ENCODE peak calls at places on chromosomes 5 and 9, in six cellular contexts. V is GM12891, F is GM12878, L is K562, R is HepG2, M is H1. B is an unnamed sample.

GRCh38 chr5:179187681-179188575 is 127.8 kb downstream of the ZNF354C start:
- DNase-seq in V (no peak), F (no peak), L (no peak), R (no peak), M (no peak), B (no peak)

GRCh38 chr5:51961154-51961562 is 577.9 kb downstream of the ISL1 start:
- DNase-seq in V (no peak), F (no peak), L (no peak), R (no peak), M (no peak), B (no peak)

GRCh38 chr5:73459366-73459765 is 10.8 kb upstream of the FOXD1 start:
- DNase-seq in V (no peak), F (no peak), L (no peak), R (no peak), M (no peak), B (no peak)

GRCh38 chr9:133485531-133486260 is 6.8 kb upstream of the SLC2A6 start:
- DNase-seq in V (peak; percentile 75), F (no peak), L (no peak), R (no peak), M (no peak), B (peak; percentile 61)

GRCh38 chr5:74633710-74634109 is 6.8 kb downstream of the ENC1 start:
- DNase-seq in V (no peak), F (no peak), L (no peak), R (no peak), M (no peak), B (no peak)

GRCh38 chr9:111037744-111038335 is 430 bp downstream of the LPAR1 start:
- DNase-seq in V (peak; percentile 14), F (no peak), L (no peak), R (peak; percentile 6), M (peak; percentile 70), B (peak; percentile 12)

GRCh38 chr5:157312492-157312891 is 46.6 kb downstream of the CYFIP2 start:
- DNase-seq in V (peak; percentile 52), F (peak; percentile 59), L (peak; percentile 49), R (peak; percentile 62), M (no peak), B (peak; percentile 58)

GRCh38 chr9:88534456-88535225 is at the start of gene NXNL2:
- DNase-seq in V (no peak), F (no peak), L (peak; percentile 88), R (no peak), M (peak; percentile 96), B (no peak)

GRCh38 chr9:32782476-32783167 is 718 bp upstream of the TMEM215 start:
- DNase-seq in V (no peak), F (no peak), L (no peak), R (no peak), M (peak; percentile 78), B (no peak)

GRCh38 chr5:19713740-19714139 is 274.3 kb downstream of the CDH18 start:
- DNase-seq in V (no peak), F (no peak), L (no peak), R (no peak), M (no peak), B (no peak)

GRCh38 chr5:73692166-73692640 is 66.2 kb downstream of the ARHGEF28 start:
- DNase-seq in V (no peak), F (no peak), L (no peak), R (no peak), M (no peak), B (no peak)

GRCh38 chr5:80799573-80799972 is 144.8 kb upstream of the DHFR start:
- DNase-seq in V (no peak), F (no peak), L (no peak), R (no peak), M (no peak), B (no peak)

GRCh38 chr5:180463216-180463900 is 30.8 kb upstream of the CNOT6 start:
- DNase-seq in V (no peak), F (no peak), L (no peak), R (no peak), M (no peak), B (no peak)

GRCh38 chr9:92726971-92727715 is 37.5 kb downstream of the BICD2 start:
- DNase-seq in V (no peak), F (no peak), L (no peak), R (no peak), M (peak; percentile 26), B (no peak)

GRCh38 chr9:99451121-99451606 is 229.1 kb downstream of the SEC61B start:
- DNase-seq in V (no peak), F (no peak), L (no peak), R (no peak), M (no peak), B (no peak)

GRCh38 chr9:81069923-81070322 is 619.4 kb downstream of the TLE1 start:
- DNase-seq in V (no peak), F (no peak), L (no peak), R (no peak), M (no peak), B (no peak)

GRCh38 chr9:133371261-133371711 is 4.6 kb downstream of the SURF4 start:
- DNase-seq in V (no peak), F (no peak), L (no peak), R (no peak), M (no peak), B (no peak)

DNA sequence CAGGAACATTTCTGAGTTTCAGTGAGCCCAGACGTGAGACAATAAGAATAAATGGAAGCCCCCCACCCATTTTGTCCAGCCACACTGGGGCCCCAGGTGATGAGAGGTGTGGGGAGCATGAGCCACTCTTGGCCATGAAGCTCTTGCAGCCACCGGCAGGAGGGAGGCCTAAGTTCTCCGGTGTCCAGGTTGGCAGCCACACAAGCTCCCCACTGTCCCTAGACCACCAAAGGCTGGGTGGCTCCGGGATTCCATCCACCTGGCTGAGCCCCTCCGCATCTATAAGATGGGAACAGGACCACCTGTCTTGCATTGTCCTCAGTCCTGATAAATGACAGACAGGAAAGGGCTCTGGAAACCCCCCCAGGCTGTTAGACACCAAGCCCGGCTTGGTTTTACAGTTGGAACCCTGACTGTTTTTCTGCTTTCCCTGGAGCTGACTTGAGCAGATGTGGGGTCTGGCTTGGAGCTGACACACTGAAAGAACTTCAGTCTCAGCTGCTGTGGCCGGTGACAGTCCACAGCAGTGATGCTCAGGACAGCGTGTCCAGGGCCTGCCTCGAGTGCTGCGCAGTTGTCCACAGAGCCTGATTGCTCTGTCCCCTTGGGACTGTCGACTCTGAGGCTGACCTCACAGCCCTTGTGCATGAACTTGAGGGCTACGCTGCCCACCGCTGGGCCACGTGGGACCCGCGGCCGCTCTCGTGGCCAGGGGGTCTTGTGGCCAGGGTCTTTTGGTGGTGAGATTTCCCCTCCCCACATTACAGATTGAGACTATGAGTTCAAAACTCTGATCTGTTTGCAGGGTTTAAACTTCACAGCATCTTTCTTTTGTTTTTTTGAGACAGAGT is 74.8 kb downstream of the PSMB7 start:
- DNase-seq in V (no peak), F (no peak), L (no peak), R (no peak), M (no peak), B (no peak)
- TF ChIP-seq POLR2A in V (no peak), F (no peak), L (no peak), R (no peak), M (no peak), B (peak; percentile 11)

DNA sequence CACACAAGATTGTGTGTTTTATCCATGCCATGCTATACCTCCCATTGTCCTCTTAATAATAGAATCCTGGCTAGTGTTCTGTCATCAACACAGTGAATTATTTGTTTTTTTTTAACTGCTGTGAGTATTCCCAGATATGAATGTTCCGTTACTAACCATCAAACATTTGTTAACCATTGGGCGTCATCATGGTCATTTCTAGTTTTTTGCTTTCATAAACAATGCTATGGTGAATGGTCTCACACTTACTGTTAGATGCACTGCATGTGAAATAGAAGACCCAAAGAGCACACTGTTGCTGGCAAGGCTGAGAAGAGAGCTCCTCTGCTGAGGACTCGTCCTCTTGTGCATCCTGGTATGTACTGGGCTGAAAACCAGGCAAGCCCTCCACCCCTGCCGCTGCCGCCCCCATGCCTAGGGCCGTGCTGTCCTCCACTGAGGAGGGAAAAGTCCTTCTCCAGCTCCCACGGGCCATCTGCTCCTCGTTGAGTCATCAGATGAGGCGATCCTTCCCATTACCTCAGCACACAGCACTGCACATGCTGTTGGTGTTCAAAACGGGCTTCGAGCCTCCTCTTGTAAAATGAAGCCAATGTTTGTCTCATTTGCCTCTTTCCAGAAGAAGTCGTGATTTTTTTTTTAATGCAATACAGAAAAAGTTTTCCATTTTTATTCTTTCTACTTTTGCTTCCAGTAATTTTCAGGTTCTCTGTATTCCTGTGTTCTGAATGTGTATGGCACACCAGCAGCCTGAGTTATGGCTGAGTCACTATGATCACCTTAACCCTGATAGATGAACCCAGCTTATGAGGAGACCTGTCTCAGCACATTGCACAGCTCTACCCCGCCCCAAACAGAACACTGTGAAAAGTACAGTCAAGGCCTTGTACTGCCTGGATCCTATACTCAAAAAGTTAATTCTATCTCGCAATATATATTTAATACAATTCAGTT is 219.0 kb downstream of the AOPEP start:
- DNase-seq in V (no peak), F (no peak), L (peak; percentile 25), R (no peak), M (no peak), B (no peak)
- TF ChIP-seq TAF1 in V (no peak), F (no peak), L (no peak), R (no peak), M (no peak), B (no peak)

GRCh38 chr9:137578518-137579258 is at the start of gene DPH7:
- DNase-seq in V (peak; percentile 100), F (peak; percentile 35), L (peak; percentile 95), R (peak; percentile 84), M (peak; percentile 99), B (peak; percentile 100)
- TF ChIP-seq POLR2AphosphoS5 in V (peak; percentile 52), F (peak; percentile 49), L (peak; percentile 60), R (peak; percentile 69), M (no peak), B (no peak)

GRCh38 chr9:16870606-16871357 is at the start of gene BNC2:
- DNase-seq in V (peak; percentile 32), F (no peak), L (no peak), R (no peak), M (peak; percentile 84), B (peak; percentile 17)
- TF ChIP-seq POLR2A in V (no peak), F (no peak), L (no peak), R (no peak), M (peak; percentile 35), B (no peak)

GRCh38 chr5:72145351-72145750 is 38.1 kb downstream of the MAP1B start:
- DNase-seq in V (no peak), F (no peak), L (no peak), R (no peak), M (no peak), B (no peak)
- TF ChIP-seq TAF1 in V (no peak), F (no peak), L (no peak), R (no peak), M (no peak), B (no peak)